ENCODE peak calls at places on chromosomes 2 and 18, in six cellular contexts. F is neuronal stem cell; Q is CD8-positive, alpha-beta T cell; E is activated T-cell treated with anti-CD3 and anti-CD28 coated beads for 1 hour; B is amniotic stem cell; L is cardiac muscle cell. D is an unnamed sample.

GRCh38 chr18:32219431-32219830 is 29.6 kb downstream of the MEP1B start:
- DNase-seq in Q (no peak), F (no peak), E (no peak), L (no peak), B (no peak), D (no peak)

GRCh38 chr2:48248251-48248933 is 281.6 kb upstream of the STON1 start:
- DNase-seq in L (peak), B (peak), E (no peak), F (no peak), Q (no peak), D (no peak)

GRCh38 chr2:195561205-195562032 is 95.6 kb upstream of the SLC39A10 start:
- DNase-seq in L (no peak), Q (no peak), F (no peak), B (peak), E (no peak), D (no peak)

GRCh38 chr2:116304328-116304727 is 1510.2 kb upstream of the DDX18 start:
- DNase-seq in F (no peak), B (no peak), L (peak), E (no peak), Q (no peak), D (no peak)

GRCh38 chr2:183404392-183404791 is 280.1 kb downstream of the NUP35 start:
- DNase-seq in L (no peak), F (no peak), Q (no peak), E (no peak), B (no peak), D (no peak)

GRCh38 chr2:232103140-232103737 is 141.7 kb downstream of the DIS3L2 start:
- DNase-seq in F (no peak), Q (no peak), E (no peak), L (no peak), B (no peak), D (no peak)

GRCh38 chr18:74994502-74995403 is 214.2 kb downstream of the PTGR3 start:
- DNase-seq in F (no peak), E (no peak), Q (no peak), L (no peak), B (no peak), D (no peak)

GRCh38 chr18:3510896-3511295 is 60.9 kb downstream of the TGIF1 start:
- DNase-seq in B (no peak), E (no peak), F (no peak), L (no peak), Q (no peak), D (no peak)

GRCh38 chr2:10120938-10121574 is 1.5 kb upstream of the RRM2 start:
- DNase-seq in F (no peak), L (no peak), E (no peak), B (no peak), Q (no peak), D (no peak)

GRCh38 chr2:173963323-173963816 is 1.8 kb downstream of the SP3 start:
- DNase-seq in F (no peak), B (peak), Q (peak), E (peak), L (peak), D (peak)

GRCh38 chr2:172976816-172977215 is 98.8 kb upstream of the MAP3K20 start:
- DNase-seq in F (no peak), B (no peak), L (no peak), Q (no peak), E (no peak), D (no peak)

GRCh38 chr18:10140928-10141327 is 227.1 kb downstream of the VAPA start:
- DNase-seq in E (no peak), Q (no peak), B (no peak), L (no peak), F (no peak), D (no peak)

GRCh38 chr2:225233234-225233633 is 166.3 kb upstream of the NYAP2 start:
- DNase-seq in B (peak), F (no peak), Q (no peak), L (no peak), E (no peak), D (no peak)

GRCh38 chr2:33307659-33308311 is 168.7 kb upstream of the RASGRP3 start:
- DNase-seq in Q (no peak), B (no peak), L (no peak), F (no peak), E (no peak), D (no peak)

D was measured in CD4-positive, alpha-beta T cell.